ENCODE peak calls at places on chromosomes 5 and 9, in nine cellular contexts. T is adrenal gland, I is endodermal cell, O is right lobe of liver, V is IMR-90, J is tibial nerve, H is left lung, E is PC-9, K is K562. F is an unnamed sample. For H3K4me1, the result is how much of the 10 kb centered on the place peaks cover.

GRCh38 chr5:112420111-112420864 is 1.2 kb upstream of the EPB41L4A start:
- DNase-seq in E (peak), H (peak), I (peak), V (peak), T (peak), K (peak), J (peak), O (peak), F (peak)

GRCh38 chr5:154826-155225 is 36.5 kb upstream of the LRRC14B start:
- DNase-seq in J (no peak), I (no peak), K (no peak), T (peak), V (no peak), H (no peak), E (no peak), O (no peak), F (no peak)

GRCh38 chr5:137730331-137730730 is 5.6 kb downstream of the KLHL3 start:
- DNase-seq in T (no peak), V (peak), I (peak), E (no peak), K (no peak), J (no peak), H (no peak), O (no peak), F (no peak)

GRCh38 chr5:72517961-72518690 is 10.9 kb upstream of the ZNF366 start:
- DNase-seq in K (no peak), V (no peak), E (no peak), J (peak), O (no peak), I (no peak), T (peak), H (no peak), F (no peak)

GRCh38 chr9:87324613-87325194 is 173.0 kb upstream of the DAPK1 start:
- DNase-seq in I (no peak), T (no peak), E (peak), O (no peak), J (no peak), V (peak), H (no peak), K (peak), F (peak)

GRCh38 chr5:24068507-24068906 is 561.1 kb downstream of the PRDM9 start:
- DNase-seq in E (no peak), H (no peak), J (no peak), I (no peak), T (no peak), O (no peak), V (no peak), K (no peak), F (no peak)

GRCh38 chr9:93679536-93680444 is 103.4 kb downstream of the PHF2 start:
- DNase-seq in T (peak), O (peak), E (no peak), I (peak), J (no peak), V (no peak), K (no peak), H (peak), F (no peak)

GRCh38 chr5:74919487-74919886 is 53.3 kb upstream of the FAM169A start:
- DNase-seq in E (no peak), J (no peak), H (no peak), K (peak), I (peak), T (no peak), O (no peak), V (peak), F (peak)

GRCh38 chr5:926416-927171 is 33.9 kb downstream of the TRIP13 start:
- DNase-seq in V (no peak), T (peak), J (no peak), H (no peak), K (no peak), E (no peak), O (peak), I (peak), F (peak)

GRCh38 chr9:82745919-82746318 is 317.0 kb downstream of the RASEF start:
- DNase-seq in I (no peak), H (no peak), K (no peak), E (no peak), T (no peak), V (no peak), O (no peak), J (no peak), F (no peak)

GRCh38 chr5:160747559-160747958 is 104.5 kb downstream of the ATP10B start:
- DNase-seq in I (no peak), H (no peak), V (no peak), K (no peak), O (no peak), J (no peak), T (no peak), E (no peak), F (no peak)

GRCh38 chr5:54275361-54275760 is 35.0 kb downstream of the ARL15 start:
- DNase-seq in H (no peak), K (no peak), J (no peak), O (no peak), E (no peak), V (peak), T (no peak), I (no peak), F (no peak)

GRCh38 chr9:128244443-128245226 is 31.2 kb downstream of the GOLGA2 start:
- DNase-seq in T (peak), V (peak), O (peak), H (peak), K (peak), E (no peak), J (peak), I (peak), F (peak)

GRCh38 chr5:35046754-35047153 is 995 bp downstream of the AGXT2 start:
- DNase-seq in I (no peak), V (peak), E (no peak), J (no peak), K (no peak), O (no peak), H (no peak), T (no peak), F (no peak)

GRCh38 chr5:94830520-94830919 is 212.1 kb downstream of the SLF1 start:
- DNase-seq in V (no peak), H (no peak), I (no peak), J (no peak), T (no peak), E (no peak), K (peak), O (no peak), F (peak)

GRCh38 chr9:4238522-4238921 is 61.3 kb downstream of the GLIS3 start:
- DNase-seq in O (no peak), V (peak), I (no peak), K (no peak), J (no peak), T (no peak), H (no peak), E (no peak), F (no peak)

GRCh38 chr5:135059000-135059923 is 25.2 kb upstream of the PITX1 start:
- DNase-seq in J (no peak), O (no peak), T (no peak), E (no peak), K (no peak), V (no peak), I (no peak), H (no peak), F (no peak)

GRCh38 chr9:123825337-123825736 is 104.6 kb downstream of the DENND1A start:
- DNase-seq in H (no peak), K (no peak), E (no peak), J (no peak), I (no peak), O (no peak), T (no peak), V (peak), F (no peak)

GRCh38 chr5:115321309-115321708 is 24.9 kb upstream of the CCDC112 start:
- DNase-seq in V (peak), K (no peak), H (no peak), I (no peak), O (no peak), T (no peak), J (no peak), E (peak), F (no peak)

GRCh38 chr9:131018621-131019020 is 9.6 kb downstream of the LAMC3 start:
- DNase-seq in J (no peak), I (peak), V (no peak), H (peak), E (peak), O (no peak), T (no peak), K (no peak), F (no peak)

GRCh38 chr5:150593996-150594395 is 46.5 kb upstream of the SYNPO start:
- DNase-seq in V (no peak), H (no peak), K (no peak), O (no peak), J (no peak), T (no peak), E (no peak), I (no peak), F (no peak)

GRCh38 chr9:126113756-126114408 is 212.7 kb upstream of the MVB12B start:
- DNase-seq in J (no peak), E (no peak), I (peak), O (no peak), T (peak), V (no peak), K (no peak), H (peak), F (no peak)

GRCh38 chr5:69024241-69024651 is 69.6 kb upstream of the SLC30A5 start:
- DNase-seq in I (peak), K (peak), J (no peak), T (no peak), E (peak), H (no peak), O (no peak), V (peak), F (peak)

GRCh38 chr5:50963647-50964584 is 297.5 kb downstream of the PARP8 start:
- DNase-seq in O (no peak), V (no peak), K (no peak), H (no peak), I (peak), J (no peak), T (no peak), E (no peak), F (no peak)

GRCh38 chr5:179858241-179858585 is 404 bp downstream of the MRNIP start:
- DNase-seq in T (no peak), O (no peak), J (no peak), H (peak), I (peak), V (peak), K (peak), E (peak), F (peak)

GRCh38 chr9:5524090-5524489 is 13.8 kb downstream of the PDCD1LG2 start:
- DNase-seq in T (no peak), J (no peak), O (no peak), E (no peak), I (no peak), V (no peak), H (no peak), K (no peak), F (no peak)

GRCh38 chr5:175564716-175565115 is 86.4 kb downstream of the SFXN1 start:
- DNase-seq in E (no peak), O (no peak), V (no peak), I (no peak), J (no peak), T (no peak), H (no peak), K (no peak), F (no peak)

GRCh38 chr5:128228506-128228905 is 144.9 kb downstream of the SLC12A2 start:
- DNase-seq in I (no peak), E (no peak), H (no peak), K (no peak), V (peak), T (no peak), O (no peak), J (no peak), F (no peak)

GRCh38 chr5:110916373-110917049 is 155.0 kb upstream of the TSLP start:
- DNase-seq in K (no peak), J (no peak), H (no peak), T (no peak), I (no peak), E (peak), O (no peak), V (peak), F (no peak)

GRCh38 chr9:123033864-123034598 is 564 bp downstream of the GPR21 start:
- DNase-seq in K (no peak), I (no peak), E (no peak), T (no peak), V (peak), H (no peak), J (no peak), O (no peak), F (no peak)

GRCh38 chr5:33479321-33479720 is 38.6 kb downstream of the TARS1 start:
- DNase-seq in O (no peak), H (no peak), V (peak), I (no peak), T (no peak), K (no peak), E (no peak), J (no peak), F (no peak)

GRCh38 chr5:170181902-170182301 is 50.9 kb upstream of the C5orf58 start:
- DNase-seq in J (no peak), O (no peak), I (no peak), V (no peak), E (no peak), T (no peak), H (no peak), K (no peak), F (no peak)

GRCh38 chr5:126454081-126454480 is 30.9 kb downstream of the GRAMD2B start:
- DNase-seq in T (peak), E (no peak), K (no peak), H (no peak), I (no peak), J (peak), V (no peak), O (no peak), F (peak)

GRCh38 chr5:172002840-172003512 is 3.5 kb downstream of the FBXW11 start:
- DNase-seq in H (no peak), O (no peak), I (no peak), T (no peak), K (no peak), V (no peak), J (no peak), E (no peak), F (no peak)

GRCh38 chr9:37775216-37775919 is 9.5 kb downstream of the EXOSC3 start:
- DNase-seq in H (no peak), T (no peak), J (no peak), I (no peak), O (no peak), K (no peak), V (peak), E (no peak), F (no peak)

GRCh38 chr5:147918101-147918500 is 11.8 kb upstream of the C5orf46 start:
- DNase-seq in H (no peak), J (no peak), I (no peak), K (no peak), V (peak), T (no peak), O (no peak), E (no peak), F (no peak)

DNA sequence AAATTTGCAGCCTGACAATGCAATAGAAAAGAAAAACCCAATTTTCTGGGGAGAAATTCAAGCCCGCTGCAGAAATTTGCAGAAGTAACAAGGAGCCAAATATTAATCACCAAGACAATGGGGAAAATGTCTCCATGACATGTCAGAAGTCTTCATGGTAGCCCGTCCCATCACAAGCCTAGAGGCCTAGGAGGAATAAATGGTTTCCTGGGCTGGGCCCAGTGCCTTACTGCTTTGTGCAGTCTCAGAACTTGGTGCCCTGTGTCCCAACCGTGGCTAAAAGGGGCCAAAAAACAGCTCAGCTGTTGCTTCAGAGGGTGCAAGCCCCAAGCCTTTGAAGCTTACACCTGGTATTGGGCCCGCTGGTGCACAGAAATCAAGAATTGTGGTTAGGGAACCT is 23.6 kb upstream of the EGFLAM start:
- DNase-seq in H (no peak), I (no peak), K (no peak), V (no peak), J (no peak), E (no peak), O (no peak), T (no peak), F (no peak)
- TF ChIP-seq CTCF in H (no peak), I (no peak), K (no peak), V (no peak), J (no peak), E (no peak), O (no peak), T (no peak), F (no peak)

GRCh38 chr5:139743804-139744203 is 51.8 kb upstream of the PSD2 start:
- DNase-seq in H (no peak), J (no peak), I (no peak), E (no peak), K (no peak), O (no peak), V (no peak), T (no peak), F (no peak)

GRCh38 chr5:139745121-139745799 is 50.3 kb upstream of the PSD2 start:
- DNase-seq in H (no peak), V (peak), T (peak), K (peak), I (peak), O (no peak), J (peak), E (peak), F (no peak)

GRCh38 chr5:139743001-139743771 is 52.4 kb upstream of the PSD2 start:
- DNase-seq in O (no peak), E (no peak), J (no peak), T (no peak), V (no peak), K (no peak), I (no peak), H (no peak), F (no peak)

GRCh38 chr5:139745800-139746690 is 49.6 kb upstream of the PSD2 start:
- DNase-seq in I (peak), K (peak), H (no peak), V (peak), J (peak), T (peak), O (peak), E (peak), F (peak)

DNA sequence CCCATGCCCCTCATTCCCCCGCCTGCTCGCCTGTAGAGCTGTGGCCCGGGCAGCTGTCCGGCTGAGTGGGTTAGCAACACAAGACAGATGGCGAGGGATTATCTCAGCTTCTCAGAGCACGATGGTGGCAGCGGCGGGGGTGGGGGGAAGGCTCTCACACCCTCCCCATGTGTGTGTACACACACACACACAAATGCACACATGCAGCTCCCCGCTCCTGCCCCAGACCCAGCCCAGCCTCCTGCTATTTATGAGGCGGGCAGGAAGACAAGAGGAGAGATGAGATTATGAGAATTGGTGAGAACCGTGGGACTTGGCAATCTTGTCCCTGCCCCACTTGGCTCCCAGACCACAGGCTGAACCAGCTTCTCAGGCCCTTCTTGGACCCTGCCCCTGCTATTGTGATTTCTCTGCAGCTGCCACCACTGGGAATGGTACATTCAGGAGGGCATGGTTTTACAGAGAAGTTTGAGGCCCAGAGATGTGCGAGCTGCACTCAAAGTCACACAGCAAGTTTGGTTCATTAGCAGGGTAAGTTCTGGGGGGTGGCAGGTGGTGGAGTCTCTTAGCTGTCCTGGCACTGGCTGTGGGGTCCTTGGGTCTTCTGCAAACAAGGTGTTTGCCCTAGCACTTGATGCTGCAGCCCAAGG is 51.0 kb upstream of the PSD2 start:
- DNase-seq in V (no peak), I (no peak), T (no peak), E (no peak), K (no peak), H (no peak), J (no peak), O (no peak), F (no peak)
- H3K4me1 ChIP-seq in V (under half), I (under half), T (under half), E (under half), K (half or more), H (under half), J (half or more), O (under half), F (under half)

GRCh38 chr9:121862371-121862970 is 211.0 kb downstream of the DAB2IP start:
- DNase-seq in O (no peak), K (no peak), H (no peak), I (peak), T (no peak), V (no peak), J (no peak), E (no peak), F (no peak)

GRCh38 chr9:121859646-121860045 is 208.2 kb downstream of the DAB2IP start:
- DNase-seq in J (no peak), K (no peak), E (no peak), H (no peak), V (no peak), O (no peak), T (no peak), I (peak), F (no peak)

GRCh38 chr9:121860213-121860612 is 208.8 kb downstream of the DAB2IP start:
- DNase-seq in J (no peak), K (no peak), V (no peak), H (no peak), T (no peak), O (no peak), I (peak), E (no peak), F (no peak)

GRCh38 chr9:121861501-121862180 is 210.2 kb downstream of the DAB2IP start:
- DNase-seq in T (peak), O (peak), E (peak), K (peak), I (peak), H (no peak), V (no peak), J (no peak), F (peak)

DNA sequence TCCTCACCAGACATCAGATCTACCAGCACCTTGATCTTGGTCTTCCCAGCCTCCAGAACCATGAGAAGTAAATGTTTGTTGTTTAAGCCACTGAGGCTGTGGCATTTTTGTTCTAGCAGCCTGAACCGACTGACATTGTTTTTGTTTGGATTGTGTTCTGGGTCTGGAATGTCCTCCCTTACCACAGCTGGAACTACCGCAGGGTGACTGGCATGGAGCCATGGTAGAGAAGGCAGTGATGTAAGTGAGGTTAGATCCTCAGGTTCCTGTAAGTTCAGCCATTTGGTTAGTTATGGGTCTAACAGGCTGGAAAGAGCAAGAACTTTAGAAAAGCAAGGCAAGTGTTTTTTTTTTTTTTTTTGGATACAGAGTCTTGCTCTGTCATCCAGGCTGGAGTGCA is 209.3 kb downstream of the DAB2IP start:
- DNase-seq in I (no peak), E (peak), K (no peak), J (peak), V (peak), O (peak), H (no peak), T (peak), F (no peak)
- H3K27ac ChIP-seq in I (no peak), E (no peak), K (no peak), J (no peak), V (no peak), O (no peak), H (no peak), T (no peak), F (no peak)

DNA sequence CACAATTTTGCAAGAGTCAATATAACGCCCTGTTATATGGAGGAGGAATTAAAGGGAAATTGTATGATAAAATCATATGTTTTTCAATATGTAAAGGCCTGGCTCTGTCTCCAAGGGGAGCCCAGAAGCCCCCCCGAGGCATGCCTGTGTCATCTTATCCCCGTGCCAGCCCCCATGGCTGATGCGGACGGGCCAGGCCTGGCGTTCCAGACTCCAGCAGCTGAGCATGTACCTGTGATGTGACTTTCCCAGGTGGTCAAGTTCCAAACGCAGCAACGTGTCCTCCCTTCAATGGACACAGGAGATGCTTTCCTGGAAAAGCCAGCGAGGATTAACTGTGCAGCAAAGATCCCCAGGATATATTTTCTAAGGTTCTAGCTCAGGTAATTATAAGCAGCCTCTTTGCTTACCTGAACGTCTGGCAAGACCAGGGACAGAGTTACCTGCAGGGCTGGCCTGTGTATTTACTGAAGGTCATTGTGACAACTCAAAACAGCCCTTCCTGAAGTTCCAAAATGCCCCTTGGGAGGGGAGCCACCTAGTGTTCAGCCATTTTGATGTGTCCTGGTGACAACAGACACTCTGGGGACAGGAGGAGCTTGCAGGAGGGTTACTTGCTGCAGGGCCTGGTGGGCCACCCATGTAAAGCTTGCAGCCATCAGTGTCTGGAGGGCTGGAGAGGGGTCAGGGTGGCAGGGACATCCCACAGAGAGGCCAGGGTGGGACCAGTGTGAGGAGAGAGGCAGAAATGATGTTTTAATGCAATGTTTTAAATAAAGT is 53.3 kb upstream of the RNU6ATAC start:
- DNase-seq in T (no peak), E (peak), J (no peak), I (peak), O (peak), V (no peak), K (peak), H (peak), F (no peak)
- TF ChIP-seq CTCF in T (peak), E (peak), J (no peak), I (peak), O (peak), V (peak), K (peak), H (no peak), F (no peak)